ENCODE peak calls at places on chromosomes 4 and X, in nine cellular contexts. W is left ventricle myocardium inferior, H is sciatic nerve, J is iPS DF 19.7, T is lung microvascular endothelial cell, I is GM10248, U is upper lobe of right lung, K is cerebellum, Q is cardiac fibroblast. V is an unnamed sample.

GRCh38 chrX:16628954-16629595 is 20.9 kb upstream of the S100G start:
- DNase-seq in U (no peak), K (no peak), T (no peak), Q (no peak), H (no peak), W (no peak), I (no peak), J (no peak), V (no peak)

GRCh38 chr4:7417639-7418038 is 17.1 kb downstream of the PSAPL1 start:
- DNase-seq in U (peak; percentile 29), W (peak; percentile 2), J (no peak), I (no peak), Q (no peak), T (no peak), H (no peak), K (no peak), V (no peak)

GRCh38 chr4:79042079-79042674 is 102.9 kb upstream of the PAQR3 start:
- DNase-seq in K (peak; percentile 58), W (no peak), Q (peak; percentile 59), U (no peak), T (peak; percentile 28), H (no peak), J (no peak), I (no peak), V (peak; percentile 59)

GRCh38 chr4:100257567-100257966 is 67.3 kb upstream of the DDIT4L start:
- DNase-seq in H (no peak), T (no peak), W (no peak), U (no peak), Q (no peak), J (peak; percentile 7), K (no peak), I (no peak), V (no peak)

GRCh38 chrX:22800806-22801205 is 199.0 kb upstream of the DDX53 start:
- DNase-seq in T (peak; percentile 7), I (no peak), K (no peak), J (no peak), Q (peak; percentile 2), W (no peak), H (no peak), U (no peak), V (no peak)

GRCh38 chr4:24473309-24473721 is 111.0 kb downstream of the DHX15 start:
- DNase-seq in J (no peak), K (peak; percentile 70), H (peak; percentile 67), W (peak; percentile 23), I (no peak), Q (peak; percentile 39), U (no peak), T (peak; percentile 9), V (peak; percentile 46)

GRCh38 chr4:39568805-39569204 is 41.6 kb upstream of the UGDH start:
- DNase-seq in Q (no peak), J (no peak), W (no peak), H (no peak), K (no peak), T (no peak), U (no peak), I (peak; percentile 57), V (no peak)

GRCh38 chr4:15781427-15782095 is 3.4 kb downstream of the CD38 start:
- DNase-seq in T (no peak), H (no peak), J (no peak), U (no peak), I (no peak), Q (peak; percentile 16), W (no peak), K (no peak), V (no peak)

GRCh38 chr4:4387531-4388311 is 819 bp downstream of the NSG1 start:
- DNase-seq in J (no peak), H (no peak), K (peak; percentile 39), T (no peak), U (no peak), W (no peak), I (no peak), Q (no peak), V (peak; percentile 19)

GRCh38 chr4:66688674-66689073 is 856.6 kb downstream of the CENPC start:
- DNase-seq in W (no peak), T (peak; percentile 0), Q (peak; percentile 68), K (no peak), H (no peak), U (no peak), I (no peak), J (no peak), V (peak; percentile 55)

GRCh38 chr4:38396845-38397547 is 267.0 kb upstream of the KLF3 start:
- DNase-seq in K (no peak), W (no peak), J (no peak), I (no peak), U (no peak), Q (no peak), T (no peak), H (no peak), V (peak; percentile 66)

GRCh38 chr4:5715357-5715756 is 4.4 kb downstream of the EVC start:
- DNase-seq in I (no peak), K (no peak), U (no peak), H (no peak), T (no peak), Q (no peak), J (no peak), W (no peak), V (no peak)

GRCh38 chrX:47483310-47484268 is 567 bp upstream of the ZNF41 start:
- DNase-seq in U (peak; percentile 58), I (no peak), H (peak; percentile 60), W (peak; percentile 21), Q (peak; percentile 49), K (peak; percentile 7), J (no peak), T (peak; percentile 74), V (peak; percentile 54)

GRCh38 chrX:40391662-40392061 is 189.1 kb upstream of the ATP6AP2 start:
- DNase-seq in W (no peak), I (no peak), K (no peak), H (no peak), T (no peak), U (no peak), Q (no peak), J (no peak), V (peak; percentile 21)

GRCh38 chr4:31918891-31919290 is 1198.7 kb downstream of the PCDH7 start:
- DNase-seq in J (no peak), Q (peak; percentile 52), K (no peak), H (no peak), T (no peak), I (no peak), W (no peak), U (no peak), V (no peak)

GRCh38 chr4:25861951-25862410 is 807 bp downstream of the SEL1L3 start:
- DNase-seq in Q (peak; percentile 38), J (no peak), K (peak; percentile 43), H (no peak), T (peak; percentile 56), I (no peak), W (peak; percentile 14), U (no peak), V (peak; percentile 26)

GRCh38 chr4:3640587-3640962 is 108.4 kb upstream of the LRPAP1 start:
- DNase-seq in K (no peak), W (no peak), J (no peak), T (no peak), H (no peak), U (no peak), Q (no peak), I (no peak), V (no peak)

GRCh38 chrX:16765618-16766017 is 20.6 kb upstream of the TXLNG start:
- DNase-seq in J (no peak), I (no peak), K (no peak), Q (no peak), T (no peak), W (no peak), H (no peak), U (no peak), V (no peak)

GRCh38 chrX:108443065-108443464 is 3.4 kb downstream of the COL4A5 start:
- DNase-seq in H (no peak), I (no peak), T (no peak), W (no peak), K (no peak), Q (no peak), U (no peak), J (no peak), V (no peak)

GRCh38 chr4:65918872-65919271 is 248.6 kb upstream of the EPHA5 start:
- DNase-seq in W (no peak), U (no peak), J (no peak), H (no peak), T (no peak), I (no peak), Q (no peak), K (no peak), V (no peak)

GRCh38 chr4:181822005-181822375 is 421.2 kb upstream of the TENM3 start:
- DNase-seq in U (no peak), T (no peak), J (no peak), W (no peak), Q (no peak), I (no peak), H (no peak), K (no peak), V (peak; percentile 38)

GRCh38 chrX:74420194-74421035 is 878 bp upstream of the SLC16A2 start:
- DNase-seq in W (peak; percentile 75), H (peak; percentile 80), I (no peak), U (peak; percentile 79), J (no peak), Q (peak; percentile 79), T (peak; percentile 24), K (peak; percentile 53), V (peak; percentile 76)

GRCh38 chrX:24285082-24285481 is 28.8 kb downstream of the SUPT20HL2 start:
- DNase-seq in J (no peak), W (no peak), U (no peak), H (no peak), Q (peak; percentile 26), T (no peak), I (no peak), K (no peak), V (peak; percentile 19)

GRCh38 chr4:36024901-36025610 is 219.3 kb downstream of the ARAP2 start:
- DNase-seq in U (no peak), W (no peak), K (no peak), T (no peak), J (no peak), H (no peak), Q (no peak), I (no peak), V (no peak)

GRCh38 chr4:178414881-178415446 is 972.7 kb upstream of the AGA start:
- DNase-seq in H (no peak), K (no peak), Q (no peak), J (no peak), W (no peak), T (no peak), I (peak; percentile 2), U (peak; percentile 46), V (no peak)

GRCh38 chr4:184315675-184316359 is 98.1 kb upstream of the ENPP6 start:
- DNase-seq in T (no peak), W (no peak), J (no peak), Q (no peak), U (no peak), H (no peak), K (no peak), I (no peak), V (no peak)

GRCh38 chrX:140507982-140508305 is 3.1 kb upstream of the SOX3 start:
- DNase-seq in Q (no peak), J (no peak), K (no peak), I (no peak), U (peak; percentile 79), W (no peak), T (no peak), H (no peak), V (peak; percentile 64)

GRCh38 chr4:6032249-6033244 is 14.3 kb upstream of the C4orf50 start:
- DNase-seq in J (no peak), W (no peak), T (no peak), U (no peak), H (no peak), I (no peak), K (no peak), Q (no peak), V (no peak)

GRCh38 chr4:88823058-88823919 is 125.7 kb upstream of the NAP1L5 start:
- DNase-seq in W (peak; percentile 88), U (peak; percentile 89), I (peak; percentile 62), H (peak; percentile 90), T (peak; percentile 97), Q (peak; percentile 99), K (peak; percentile 69), J (no peak), V (peak; percentile 95)

GRCh38 chrX:144006811-144007210 is 122.9 kb downstream of the UBE2NL start:
- DNase-seq in Q (peak; percentile 35), K (no peak), J (no peak), I (no peak), W (no peak), H (no peak), T (peak; percentile 0), U (no peak), V (peak; percentile 24)

GRCh38 chr4:71187399-71188196 is 151.2 kb upstream of the SLC4A4 start:
- DNase-seq in I (peak; percentile 26), K (peak; percentile 31), H (peak; percentile 63), U (peak; percentile 68), Q (peak; percentile 34), J (no peak), T (no peak), W (peak; percentile 23), V (peak; percentile 36)

V was measured in cardiac muscle cell.